ENCODE peak calls at places on chromosomes 13 and 19, in ten cellular contexts. One of them, this sample, is unnamed.

GRCh38 chr19:1619094-1619439 is 13.8 kb upstream of the UQCR11 start:
- DNase-seq in GM04504: no peak
- DNase-seq in cerebellar nuclear complex: no peak
- DNase-seq in A549: no peak
- DNase-seq in stromal cell of bone marrow: no peak
- DNase-seq in H9: no peak
- DNase-seq in left kidney: no peak
- DNase-seq in HFF-Myc: no peak
- DNase-seq in esophagus squamous epithelium: no peak
- DNase-seq in PC-9: no peak
- DNase-seq in this sample: no peak

GRCh38 chr19:51664997-51665396 is 18.4 kb upstream of the SIGLEC14 start:
- DNase-seq in GM04504: no peak
- DNase-seq in cerebellar nuclear complex: no peak
- DNase-seq in A549: no peak
- DNase-seq in stromal cell of bone marrow: no peak
- DNase-seq in H9: no peak
- DNase-seq in left kidney: no peak
- DNase-seq in HFF-Myc: no peak
- DNase-seq in esophagus squamous epithelium: no peak
- DNase-seq in PC-9: no peak
- DNase-seq in this sample: no peak

GRCh38 chr13:110418944-110419343 is 111.9 kb downstream of the COL4A2 start:
- DNase-seq in GM04504: no peak
- DNase-seq in cerebellar nuclear complex: no peak
- DNase-seq in A549: no peak
- DNase-seq in stromal cell of bone marrow: no peak
- DNase-seq in H9: no peak
- DNase-seq in left kidney: no peak
- DNase-seq in HFF-Myc: no peak
- DNase-seq in esophagus squamous epithelium: no peak
- DNase-seq in PC-9: no peak
- DNase-seq in this sample: no peak

GRCh38 chr13:102873653-102874052 is 27.8 kb downstream of the ERCC5 start:
- DNase-seq in GM04504: no peak
- DNase-seq in cerebellar nuclear complex: no peak
- DNase-seq in A549: no peak
- DNase-seq in stromal cell of bone marrow: no peak
- DNase-seq in H9: no peak
- DNase-seq in left kidney: no peak
- DNase-seq in HFF-Myc: no peak
- DNase-seq in esophagus squamous epithelium: no peak
- DNase-seq in PC-9: no peak
- DNase-seq in this sample: no peak

GRCh38 chr19:8938576-8938975 is 71.6 kb downstream of the MUC16 start:
- DNase-seq in GM04504: no peak
- DNase-seq in cerebellar nuclear complex: no peak
- DNase-seq in A549: no peak
- DNase-seq in stromal cell of bone marrow: no peak
- DNase-seq in H9: no peak
- DNase-seq in left kidney: no peak
- DNase-seq in HFF-Myc: no peak
- DNase-seq in esophagus squamous epithelium: no peak
- DNase-seq in PC-9: no peak
- DNase-seq in this sample: no peak

GRCh38 chr13:109786457-109787134 is at the start of gene IRS2:
- DNase-seq in GM04504: peak
- DNase-seq in cerebellar nuclear complex: peak
- DNase-seq in A549: peak
- DNase-seq in stromal cell of bone marrow: peak
- DNase-seq in H9: peak
- DNase-seq in left kidney: peak
- DNase-seq in HFF-Myc: peak
- DNase-seq in esophagus squamous epithelium: peak
- DNase-seq in PC-9: peak
- DNase-seq in this sample: peak

GRCh38 chr13:44142911-44143665 is 230.5 kb upstream of the SERP2 start:
- DNase-seq in GM04504: no peak
- DNase-seq in cerebellar nuclear complex: no peak
- DNase-seq in A549: peak
- DNase-seq in stromal cell of bone marrow: no peak
- DNase-seq in H9: no peak
- DNase-seq in left kidney: no peak
- DNase-seq in HFF-Myc: no peak
- DNase-seq in esophagus squamous epithelium: no peak
- DNase-seq in PC-9: peak
- DNase-seq in this sample: no peak

GRCh38 chr13:44040754-44041100 is 161.0 kb downstream of the LACC1 start:
- DNase-seq in GM04504: peak
- DNase-seq in cerebellar nuclear complex: no peak
- DNase-seq in A549: no peak
- DNase-seq in stromal cell of bone marrow: no peak
- DNase-seq in H9: no peak
- DNase-seq in left kidney: no peak
- DNase-seq in HFF-Myc: no peak
- DNase-seq in esophagus squamous epithelium: no peak
- DNase-seq in PC-9: no peak
- DNase-seq in this sample: no peak

GRCh38 chr13:69690999-69691398 is 416.6 kb upstream of the ATXN8OS start:
- DNase-seq in GM04504: no peak
- DNase-seq in cerebellar nuclear complex: no peak
- DNase-seq in A549: no peak
- DNase-seq in stromal cell of bone marrow: no peak
- DNase-seq in H9: no peak
- DNase-seq in left kidney: no peak
- DNase-seq in HFF-Myc: no peak
- DNase-seq in esophagus squamous epithelium: no peak
- DNase-seq in PC-9: no peak
- DNase-seq in this sample: no peak

GRCh38 chr19:42244452-42245220 is 2.2 kb upstream of the GSK3A start:
- DNase-seq in GM04504: peak
- DNase-seq in cerebellar nuclear complex: peak
- DNase-seq in A549: peak
- DNase-seq in stromal cell of bone marrow: peak
- DNase-seq in H9: peak
- DNase-seq in left kidney: peak
- DNase-seq in HFF-Myc: peak
- DNase-seq in esophagus squamous epithelium: peak
- DNase-seq in PC-9: peak
- DNase-seq in this sample: peak

GRCh38 chr19:6723108-6723618 is 2.7 kb upstream of the C3 start:
- DNase-seq in GM04504: no peak
- DNase-seq in cerebellar nuclear complex: no peak
- DNase-seq in A549: peak
- DNase-seq in stromal cell of bone marrow: no peak
- DNase-seq in H9: no peak
- DNase-seq in left kidney: peak
- DNase-seq in HFF-Myc: no peak
- DNase-seq in esophagus squamous epithelium: no peak
- DNase-seq in PC-9: peak
- DNase-seq in this sample: no peak

GRCh38 chr13:85970727-85971126 is 171.5 kb upstream of the SLITRK6 start:
- DNase-seq in GM04504: no peak
- DNase-seq in cerebellar nuclear complex: no peak
- DNase-seq in A549: no peak
- DNase-seq in stromal cell of bone marrow: no peak
- DNase-seq in H9: no peak
- DNase-seq in left kidney: peak
- DNase-seq in HFF-Myc: no peak
- DNase-seq in esophagus squamous epithelium: no peak
- DNase-seq in PC-9: no peak
- DNase-seq in this sample: no peak

GRCh38 chr19:38386968-38387549 is 775 bp downstream of the GGN start:
- DNase-seq in GM04504: no peak
- DNase-seq in cerebellar nuclear complex: no peak
- DNase-seq in A549: no peak
- DNase-seq in stromal cell of bone marrow: no peak
- DNase-seq in H9: no peak
- DNase-seq in left kidney: no peak
- DNase-seq in HFF-Myc: no peak
- DNase-seq in esophagus squamous epithelium: no peak
- DNase-seq in PC-9: no peak
- DNase-seq in this sample: no peak

GRCh38 chr19:1259206-1259872 is 9.8 kb upstream of the CIRBP start:
- DNase-seq in GM04504: no peak
- DNase-seq in cerebellar nuclear complex: no peak
- DNase-seq in A549: peak
- DNase-seq in stromal cell of bone marrow: no peak
- DNase-seq in H9: peak
- DNase-seq in left kidney: peak
- DNase-seq in HFF-Myc: no peak
- DNase-seq in esophagus squamous epithelium: no peak
- DNase-seq in PC-9: peak
- DNase-seq in this sample: no peak

GRCh38 chr19:46604781-46605355 is 3.7 kb downstream of the CALM3 start:
- DNase-seq in GM04504: no peak
- DNase-seq in cerebellar nuclear complex: no peak
- DNase-seq in A549: no peak
- DNase-seq in stromal cell of bone marrow: no peak
- DNase-seq in H9: no peak
- DNase-seq in left kidney: no peak
- DNase-seq in HFF-Myc: no peak
- DNase-seq in esophagus squamous epithelium: no peak
- DNase-seq in PC-9: no peak
- DNase-seq in this sample: no peak

GRCh38 chr13:76764916-76765315 is 121.3 kb downstream of the KCTD12 start:
- DNase-seq in GM04504: no peak
- DNase-seq in cerebellar nuclear complex: peak
- DNase-seq in A549: no peak
- DNase-seq in stromal cell of bone marrow: no peak
- DNase-seq in H9: no peak
- DNase-seq in left kidney: no peak
- DNase-seq in HFF-Myc: no peak
- DNase-seq in esophagus squamous epithelium: no peak
- DNase-seq in PC-9: no peak
- DNase-seq in this sample: no peak

GRCh38 chr13:67120872-67121531 is 109.1 kb downstream of the PCDH9 start:
- DNase-seq in GM04504: peak
- DNase-seq in cerebellar nuclear complex: no peak
- DNase-seq in A549: no peak
- DNase-seq in stromal cell of bone marrow: no peak
- DNase-seq in H9: no peak
- DNase-seq in left kidney: no peak
- DNase-seq in HFF-Myc: no peak
- DNase-seq in esophagus squamous epithelium: no peak
- DNase-seq in PC-9: no peak
- DNase-seq in this sample: peak

GRCh38 chr13:42478531-42479156 is 95.3 kb upstream of the TNFSF11 start:
- DNase-seq in GM04504: no peak
- DNase-seq in cerebellar nuclear complex: no peak
- DNase-seq in A549: peak
- DNase-seq in stromal cell of bone marrow: peak
- DNase-seq in H9: no peak
- DNase-seq in left kidney: peak
- DNase-seq in HFF-Myc: no peak
- DNase-seq in esophagus squamous epithelium: no peak
- DNase-seq in PC-9: no peak
- DNase-seq in this sample: no peak

GRCh38 chr13:51041126-51041525 is 69.9 kb downstream of the C13orf42 start:
- DNase-seq in GM04504: no peak
- DNase-seq in cerebellar nuclear complex: peak
- DNase-seq in A549: no peak
- DNase-seq in stromal cell of bone marrow: no peak
- DNase-seq in H9: no peak
- DNase-seq in left kidney: no peak
- DNase-seq in HFF-Myc: no peak
- DNase-seq in esophagus squamous epithelium: no peak
- DNase-seq in PC-9: no peak
- DNase-seq in this sample: no peak

GRCh38 chr19:16324384-16325160 is at the start of gene KLF2:
- DNase-seq in GM04504: peak
- DNase-seq in cerebellar nuclear complex: no peak
- DNase-seq in A549: peak
- DNase-seq in stromal cell of bone marrow: peak
- DNase-seq in H9: peak
- DNase-seq in left kidney: peak
- DNase-seq in HFF-Myc: no peak
- DNase-seq in esophagus squamous epithelium: peak
- DNase-seq in PC-9: peak
- DNase-seq in this sample: peak

GRCh38 chr13:27476943-27477681 is 26.7 kb upstream of the MTIF3 start:
- DNase-seq in GM04504: no peak
- DNase-seq in cerebellar nuclear complex: no peak
- DNase-seq in A549: peak
- DNase-seq in stromal cell of bone marrow: peak
- DNase-seq in H9: no peak
- DNase-seq in left kidney: peak
- DNase-seq in HFF-Myc: no peak
- DNase-seq in esophagus squamous epithelium: no peak
- DNase-seq in PC-9: peak
- DNase-seq in this sample: peak

GRCh38 chr13:113141591-113141950 is 16.9 kb upstream of the PROZ start:
- DNase-seq in GM04504: no peak
- DNase-seq in cerebellar nuclear complex: no peak
- DNase-seq in A549: no peak
- DNase-seq in stromal cell of bone marrow: no peak
- DNase-seq in H9: peak
- DNase-seq in left kidney: peak
- DNase-seq in HFF-Myc: no peak
- DNase-seq in esophagus squamous epithelium: no peak
- DNase-seq in PC-9: no peak
- DNase-seq in this sample: no peak

GRCh38 chr19:48681127-48681470 is 8.3 kb upstream of the NTN5 start:
- DNase-seq in GM04504: no peak
- DNase-seq in cerebellar nuclear complex: no peak
- DNase-seq in A549: no peak
- DNase-seq in stromal cell of bone marrow: peak
- DNase-seq in H9: no peak
- DNase-seq in left kidney: peak
- DNase-seq in HFF-Myc: no peak
- DNase-seq in esophagus squamous epithelium: no peak
- DNase-seq in PC-9: no peak
- DNase-seq in this sample: no peak

GRCh38 chr19:2812414-2813234 is 7.0 kb upstream of the ZNF554 start:
- DNase-seq in GM04504: no peak
- DNase-seq in cerebellar nuclear complex: no peak
- DNase-seq in A549: no peak
- DNase-seq in stromal cell of bone marrow: no peak
- DNase-seq in H9: no peak
- DNase-seq in left kidney: no peak
- DNase-seq in HFF-Myc: no peak
- DNase-seq in esophagus squamous epithelium: no peak
- DNase-seq in PC-9: no peak
- DNase-seq in this sample: no peak

GRCh38 chr19:16867211-16867610 is 21.6 kb upstream of the F2RL3 start:
- DNase-seq in GM04504: no peak
- DNase-seq in cerebellar nuclear complex: no peak
- DNase-seq in A549: no peak
- DNase-seq in stromal cell of bone marrow: no peak
- DNase-seq in H9: no peak
- DNase-seq in left kidney: no peak
- DNase-seq in HFF-Myc: no peak
- DNase-seq in esophagus squamous epithelium: no peak
- DNase-seq in PC-9: no peak
- DNase-seq in this sample: no peak

GRCh38 chr13:20566424-20566916 is 487 bp upstream of the IFT88 start:
- DNase-seq in GM04504: peak
- DNase-seq in cerebellar nuclear complex: no peak
- DNase-seq in A549: peak
- DNase-seq in stromal cell of bone marrow: peak
- DNase-seq in H9: no peak
- DNase-seq in left kidney: no peak
- DNase-seq in HFF-Myc: peak
- DNase-seq in esophagus squamous epithelium: no peak
- DNase-seq in PC-9: peak
- DNase-seq in this sample: no peak

GRCh38 chr13:98279473-98280175 is 102.6 kb upstream of the RNF113B start:
- DNase-seq in GM04504: no peak
- DNase-seq in cerebellar nuclear complex: no peak
- DNase-seq in A549: no peak
- DNase-seq in stromal cell of bone marrow: no peak
- DNase-seq in H9: peak
- DNase-seq in left kidney: peak
- DNase-seq in HFF-Myc: no peak
- DNase-seq in esophagus squamous epithelium: no peak
- DNase-seq in PC-9: no peak
- DNase-seq in this sample: no peak

GRCh38 chr19:37933965-37934364 is 27.0 kb downstream of the SIPA1L3 start:
- DNase-seq in GM04504: no peak
- DNase-seq in cerebellar nuclear complex: no peak
- DNase-seq in A549: no peak
- DNase-seq in stromal cell of bone marrow: peak
- DNase-seq in H9: no peak
- DNase-seq in left kidney: peak
- DNase-seq in HFF-Myc: no peak
- DNase-seq in esophagus squamous epithelium: no peak
- DNase-seq in PC-9: no peak
- DNase-seq in this sample: peak

This sample was measured in fibroblast of the conjunctiva.